ENCODE peak calls at places on chromosomes 7 and 10, in nine cellular contexts. F, I, B, M, V, A, K, T and Y are unnamed samples.

GRCh38 chr10:104639595-104640338 is 1.3 kb upstream of the SORCS3 start:
- DNase-seq in F (no peak), I (peak), B (no peak), M (no peak), V (no peak), A (no peak), K (no peak), T (peak), Y (no peak)

GRCh38 chr7:37289347-37289746 is 159.3 kb downstream of the ELMO1 start:
- DNase-seq in F (no peak), I (no peak), B (no peak), M (no peak), V (no peak), A (no peak), K (no peak), T (no peak), Y (no peak)

GRCh38 chr7:131068604-131069021 is 259.1 kb upstream of the MKLN1 start:
- DNase-seq in F (peak), I (no peak), B (no peak), M (no peak), V (no peak), A (no peak), K (peak), T (no peak), Y (peak)

GRCh38 chr10:96478317-96478716 is 35.4 kb downstream of the TLL2 start:
- DNase-seq in F (no peak), I (peak), B (no peak), M (no peak), V (no peak), A (no peak), K (no peak), T (no peak), Y (no peak)

GRCh38 chr7:80622531-80622930 is 15.9 kb upstream of the CD36 start:
- DNase-seq in F (peak), I (no peak), B (no peak), M (no peak), V (peak), A (peak), K (peak), T (no peak), Y (peak)

GRCh38 chr10:112827091-112827490 is 123.0 kb upstream of the TCF7L2 start:
- DNase-seq in F (no peak), I (no peak), B (no peak), M (no peak), V (no peak), A (no peak), K (no peak), T (no peak), Y (no peak)

GRCh38 chr10:113997428-113997827 is 46.2 kb upstream of the ADRB1 start:
- DNase-seq in F (no peak), I (no peak), B (peak), M (no peak), V (no peak), A (no peak), K (no peak), T (no peak), Y (no peak)

GRCh38 chr7:135165862-135166261 is 4.6 kb downstream of the CYREN start:
- DNase-seq in F (no peak), I (no peak), B (no peak), M (no peak), V (no peak), A (no peak), K (no peak), T (no peak), Y (no peak)

GRCh38 chr10:28077889-28078288 is 79.0 kb upstream of the ODAD2 start:
- DNase-seq in F (peak), I (no peak), B (no peak), M (no peak), V (peak), A (no peak), K (peak), T (no peak), Y (peak)

GRCh38 chr7:130887182-130888016 is 153.4 kb upstream of the KLF14 start:
- DNase-seq in F (peak), I (no peak), B (no peak), M (no peak), V (peak), A (peak), K (peak), T (peak), Y (peak)

GRCh38 chr10:93566435-93567276 is at the start of gene FFAR4:
- DNase-seq in F (no peak), I (peak), B (peak), M (no peak), V (peak), A (no peak), K (peak), T (peak), Y (no peak)

GRCh38 chr10:50510517-50511473 is 113.0 kb downstream of the SGMS1 start:
- DNase-seq in F (no peak), I (no peak), B (no peak), M (no peak), V (no peak), A (no peak), K (no peak), T (no peak), Y (no peak)

GRCh38 chr7:90409667-90410066 is 6.4 kb downstream of the CLDN12 start:
- DNase-seq in F (no peak), I (no peak), B (peak), M (no peak), V (no peak), A (no peak), K (no peak), T (no peak), Y (peak)

GRCh38 chr7:129952164-129952652 is 552 bp downstream of the UBE2H start:
- DNase-seq in F (no peak), I (peak), B (peak), M (no peak), V (peak), A (peak), K (peak), T (peak), Y (no peak)

GRCh38 chr7:106425017-106425719 is 140.4 kb upstream of the NAMPT start:
- DNase-seq in F (peak), I (no peak), B (peak), M (peak), V (peak), A (peak), K (peak), T (no peak), Y (peak)

GRCh38 chr7:106426803-106427202 is 142.0 kb upstream of the NAMPT start:
- DNase-seq in F (no peak), I (no peak), B (no peak), M (no peak), V (no peak), A (no peak), K (no peak), T (no peak), Y (no peak)

GRCh38 chr7:106433377-106433776 is 148.6 kb upstream of the NAMPT start:
- DNase-seq in F (no peak), I (no peak), B (no peak), M (no peak), V (no peak), A (no peak), K (no peak), T (no peak), Y (no peak)

GRCh38 chr7:106430103-106430502 is 145.3 kb upstream of the NAMPT start:
- DNase-seq in F (no peak), I (no peak), B (no peak), M (no peak), V (no peak), A (no peak), K (no peak), T (no peak), Y (no peak)

DNA sequence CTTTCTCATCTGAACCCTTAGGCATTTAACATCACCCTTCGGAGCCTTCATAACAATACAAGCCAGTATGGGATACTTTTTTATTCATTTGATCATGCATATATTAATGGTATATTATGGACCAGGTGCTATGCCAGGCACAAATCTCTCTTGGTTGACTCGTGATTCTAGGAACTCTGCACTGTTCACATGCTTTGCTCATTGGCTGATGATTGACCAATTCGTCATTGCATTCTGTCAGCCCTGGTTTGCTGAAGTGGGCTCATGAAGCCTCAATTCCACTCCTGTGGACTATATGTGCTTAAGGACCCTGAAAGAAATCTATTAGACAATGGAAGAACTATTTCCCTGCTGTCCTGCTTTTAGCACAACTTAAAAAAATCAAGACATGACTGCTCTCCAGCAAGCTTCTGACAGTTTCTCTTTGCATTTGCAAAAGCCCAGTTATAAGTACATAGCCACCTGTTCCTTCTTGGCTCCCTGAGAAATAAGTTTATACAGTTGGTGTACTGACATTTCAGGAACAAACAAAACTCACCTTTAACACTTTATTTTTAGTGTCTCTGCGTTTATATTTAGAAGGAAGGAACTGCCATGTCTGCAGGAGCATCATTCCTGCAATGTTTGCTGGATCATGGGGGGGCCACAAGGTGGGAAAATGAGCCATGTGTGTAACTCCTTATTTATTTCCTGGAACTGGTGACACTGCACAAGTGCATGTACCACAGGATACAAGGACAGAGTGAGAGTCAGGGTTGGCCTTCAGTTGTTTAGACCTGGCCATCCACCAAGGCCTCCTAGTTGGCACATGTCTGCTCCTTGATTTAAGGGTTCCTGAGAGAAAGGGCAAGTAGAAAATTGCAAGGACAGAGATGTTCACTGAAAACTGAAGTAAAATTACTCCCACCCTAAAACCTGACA is 146.0 kb upstream of the NAMPT start:
- DNase-seq in F (no peak), I (no peak), B (no peak), M (no peak), V (no peak), A (no peak), K (no peak), T (no peak), Y (no peak)
- H3K27ac ChIP-seq in F (no peak), I (no peak), B (no peak), M (no peak), V (no peak), A (no peak), K (no peak), T (no peak), Y (no peak)

DNA sequence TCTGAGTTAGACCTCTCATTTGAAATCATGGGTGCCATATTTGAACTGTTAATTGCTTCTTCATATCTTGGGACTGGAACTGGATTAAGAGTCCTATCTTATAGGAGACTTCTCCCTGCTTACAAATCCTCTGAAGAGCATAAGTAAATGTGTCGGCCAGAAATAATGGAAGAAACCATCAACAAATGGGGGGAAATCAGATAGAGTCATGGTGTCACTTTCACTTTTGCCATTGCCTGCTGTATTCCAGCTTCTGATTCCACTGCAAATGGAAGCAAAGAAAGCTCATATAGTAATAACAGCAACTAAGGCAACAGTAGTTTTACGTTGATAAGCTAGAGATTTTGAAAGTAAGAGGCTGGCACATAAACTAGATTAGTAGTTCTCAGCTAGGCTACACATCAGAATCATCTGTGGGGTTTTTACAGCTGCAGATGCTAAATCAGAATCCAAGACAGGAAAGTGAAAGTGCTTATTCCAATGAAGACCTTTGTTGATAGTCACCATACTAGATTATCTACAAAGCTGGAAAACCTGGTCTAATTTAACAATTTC is 12.3 kb upstream of the CRPPA start:
- DNase-seq in F (no peak), I (no peak), B (no peak), M (no peak), V (no peak), A (no peak), K (no peak), T (no peak), Y (no peak)
- H3K9ac ChIP-seq in F (no peak), I (no peak), B (no peak), M (no peak), V (no peak), A (no peak), K (no peak), T (no peak), Y (no peak)

GRCh38 chr10:131222986-131223385 is 88.5 kb downstream of the TCERG1L start:
- DNase-seq in F (no peak), I (no peak), B (no peak), M (no peak), V (no peak), A (no peak), K (no peak), T (no peak), Y (no peak)
- H3K27ac ChIP-seq in F (no peak), I (no peak), B (no peak), M (no peak), V (no peak), A (no peak), K (no peak), T (no peak), Y (no peak)

DNA sequence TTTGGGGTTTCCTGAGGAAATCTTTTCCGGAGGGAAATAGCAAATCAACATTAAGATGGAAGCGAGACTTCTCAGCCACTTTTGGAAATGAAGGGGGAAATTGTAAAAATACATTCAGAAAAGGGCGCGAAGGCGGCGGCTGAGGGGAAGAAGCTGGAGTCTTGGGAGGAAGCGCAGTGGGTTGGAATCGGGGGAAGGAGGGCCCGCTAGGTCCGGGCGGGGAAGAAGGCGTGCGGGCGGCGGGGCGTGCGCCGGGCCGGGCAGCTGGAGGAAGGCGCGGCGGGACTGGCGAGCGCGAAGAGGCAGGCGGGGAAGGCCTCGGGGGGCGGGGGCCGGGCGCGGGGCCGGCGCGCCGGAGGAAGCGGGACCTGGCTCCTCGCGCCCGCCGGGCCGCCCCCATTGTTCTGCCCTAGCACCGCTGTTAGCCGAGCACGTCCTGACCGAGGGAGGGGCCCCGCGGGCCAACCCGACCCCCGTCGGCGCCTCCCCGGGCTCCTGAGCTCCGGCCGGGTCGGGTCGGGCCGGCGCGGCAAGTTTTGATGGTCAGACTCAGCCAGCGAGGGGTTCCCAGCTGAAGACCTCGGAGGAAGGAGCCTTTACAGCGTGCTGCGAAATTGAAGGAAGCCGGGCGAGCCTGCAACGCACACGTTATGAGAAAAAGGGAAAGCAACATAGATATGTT is 1.6 kb upstream of the SKIDA1 start:
- DNase-seq in F (peak), I (peak), B (peak), M (no peak), V (peak), A (peak), K (peak), T (peak), Y (peak)
- H3K9ac ChIP-seq in F (peak), I (peak), B (peak), M (peak), V (peak), A (peak), K (peak), T (peak), Y (peak)

GRCh38 chr10:125786547-125786946 is 10.9 kb upstream of the MMP21 start:
- DNase-seq in F (no peak), I (no peak), B (no peak), M (peak), V (no peak), A (no peak), K (no peak), T (no peak), Y (no peak)
- H3K27ac ChIP-seq in F (no peak), I (no peak), B (no peak), M (no peak), V (no peak), A (no peak), K (no peak), T (no peak), Y (no peak)

GRCh38 chr7:92697414-92697813 is 107.2 kb upstream of the FAM133B start:
- DNase-seq in F (no peak), I (no peak), B (no peak), M (no peak), V (no peak), A (peak), K (no peak), T (no peak), Y (peak)

GRCh38 chr7:92702535-92702934 is 112.3 kb upstream of the FAM133B start:
- DNase-seq in F (no peak), I (no peak), B (no peak), M (no peak), V (no peak), A (no peak), K (no peak), T (no peak), Y (no peak)

GRCh38 chr7:92697012-92697411 is 106.8 kb upstream of the FAM133B start:
- DNase-seq in F (no peak), I (no peak), B (no peak), M (no peak), V (no peak), A (no peak), K (no peak), T (no peak), Y (no peak)

GRCh38 chr7:92698237-92698841 is 108.1 kb upstream of the FAM133B start:
- DNase-seq in F (peak), I (no peak), B (peak), M (no peak), V (peak), A (peak), K (peak), T (no peak), Y (peak)

DNA sequence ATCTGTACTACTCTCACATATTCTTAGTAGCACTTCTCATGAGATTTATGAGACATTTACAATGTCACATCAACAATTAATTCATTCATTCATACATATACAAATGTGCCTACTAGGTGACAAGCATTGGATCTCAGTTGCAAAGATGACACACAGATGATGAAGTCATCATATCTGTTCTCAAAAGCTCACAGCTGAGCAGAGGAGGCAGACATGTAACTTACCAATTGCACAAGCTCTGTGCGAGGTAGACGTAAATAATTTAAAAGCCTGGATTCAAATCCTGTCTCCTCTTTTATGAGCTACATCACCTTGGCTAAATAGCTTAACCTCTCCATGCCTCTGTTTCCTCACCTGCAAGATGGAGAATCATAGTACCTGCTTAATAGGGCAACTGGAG is 109.4 kb upstream of the FAM133B start:
- DNase-seq in F (peak), I (no peak), B (no peak), M (no peak), V (peak), A (no peak), K (peak), T (no peak), Y (peak)
- H3K9ac ChIP-seq in F (no peak), I (no peak), B (no peak), M (no peak), V (no peak), A (no peak), K (no peak), T (no peak), Y (no peak)

GRCh38 chr10:62011558-62011957 is 110.1 kb downstream of the ARID5B start:
- DNase-seq in F (no peak), I (no peak), B (peak), M (no peak), V (no peak), A (no peak), K (no peak), T (no peak), Y (no peak)

GRCh38 chr10:62008196-62008595 is 106.7 kb downstream of the ARID5B start:
- DNase-seq in F (no peak), I (no peak), B (no peak), M (no peak), V (no peak), A (no peak), K (no peak), T (no peak), Y (no peak)

GRCh38 chr10:62010366-62010765 is 108.9 kb downstream of the ARID5B start:
- DNase-seq in F (peak), I (no peak), B (no peak), M (no peak), V (no peak), A (no peak), K (no peak), T (no peak), Y (no peak)

GRCh38 chr10:62007145-62007544 is 105.6 kb downstream of the ARID5B start:
- DNase-seq in F (no peak), I (no peak), B (no peak), M (no peak), V (no peak), A (no peak), K (no peak), T (no peak), Y (no peak)

DNA sequence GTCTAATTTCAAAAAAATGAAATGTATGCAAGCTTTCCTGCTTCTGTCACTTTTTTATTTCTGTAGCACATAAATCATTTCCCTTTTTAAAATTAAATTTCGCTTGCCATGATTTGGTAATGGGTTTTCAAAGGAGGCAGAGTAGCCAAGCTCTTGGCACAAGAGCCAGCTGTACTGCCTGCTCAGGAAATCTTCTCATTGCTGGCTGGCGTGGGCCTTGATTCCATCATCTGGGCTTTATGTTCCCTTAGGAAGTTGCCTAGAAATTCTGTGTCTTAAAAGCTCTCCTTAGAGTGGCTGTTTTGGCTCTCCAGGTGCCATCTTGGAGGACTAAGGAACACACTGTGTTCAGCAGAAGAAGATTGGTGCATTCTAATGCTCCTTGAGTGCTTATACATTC is 107.4 kb downstream of the ARID5B start:
- DNase-seq in F (no peak), I (no peak), B (no peak), M (no peak), V (no peak), A (no peak), K (no peak), T (no peak), Y (no peak)
- H3K27ac ChIP-seq in F (no peak), I (no peak), B (no peak), M (no peak), V (no peak), A (no peak), K (no peak), T (no peak), Y (no peak)

GRCh38 chr7:55179897-55180682 is 161.3 kb downstream of the EGFR start:
- DNase-seq in F (no peak), I (no peak), B (no peak), M (no peak), V (no peak), A (no peak), K (no peak), T (no peak), Y (no peak)
- H3K9ac ChIP-seq in F (no peak), I (no peak), B (no peak), M (no peak), V (no peak), A (no peak), K (no peak), T (no peak), Y (no peak)